ENCODE peak calls at places on chromosomes 13 and 19, in six cellular contexts. Y is upper lobe of left lung, W is fibroblast of pulmonary artery, S is testis, B is brain microvascular endothelial cell, M is colonic mucosa. L is an unnamed sample.

GRCh38 chr13:46176756-46177155 is 5.2 kb downstream of the LCP1 start:
- DNase-seq in Y (peak; percentile 60), W (no peak), S (no peak), B (no peak), M (no peak), L (no peak)

GRCh38 chr13:87259479-87260083 is 411.6 kb upstream of the SLITRK5 start:
- DNase-seq in Y (no peak), W (no peak), S (peak; percentile 28), B (no peak), M (no peak), L (no peak)

GRCh38 chr13:114106991-114107685 is 25.3 kb downstream of the RASA3 start:
- DNase-seq in Y (peak; percentile 19), W (no peak), S (no peak), B (no peak), M (no peak), L (no peak)

GRCh38 chr19:28445826-28446225 is 767.1 kb downstream of the UQCRFS1 start:
- DNase-seq in Y (no peak), W (no peak), S (no peak), B (no peak), M (no peak), L (no peak)

GRCh38 chr13:79745141-79745540 is 264.2 kb downstream of the NDFIP2 start:
- DNase-seq in Y (no peak), W (no peak), S (no peak), B (no peak), M (no peak), L (no peak)

GRCh38 chr13:99677388-99677951 is 176.2 kb downstream of the TM9SF2 start:
- DNase-seq in Y (no peak), W (peak; percentile 2), S (no peak), B (no peak), M (no peak), L (no peak)

GRCh38 chr13:44899967-44900366 is 89.3 kb downstream of the NUFIP1 start:
- DNase-seq in Y (no peak), W (no peak), S (no peak), B (no peak), M (no peak), L (no peak)

GRCh38 chr19:54481326-54481930 is 8.3 kb upstream of the CDC42EP5 start:
- DNase-seq in Y (no peak), W (peak; percentile 63), S (peak; percentile 40), B (no peak), M (peak; percentile 37), L (peak; percentile 67)

GRCh38 chr19:18093439-18094161 is 4.0 kb upstream of the MAST3 start:
- DNase-seq in Y (no peak), W (peak; percentile 33), S (peak; percentile 62), B (peak; percentile 18), M (no peak), L (no peak)

GRCh38 chr19:39179754-39180153 is 17.0 kb upstream of the NCCRP1 start:
- DNase-seq in Y (no peak), W (no peak), S (no peak), B (no peak), M (no peak), L (no peak)
- TF ChIP-seq CTCF in Y (no peak), W (no peak), S (no peak), B (no peak), M (no peak), L (no peak)

DNA sequence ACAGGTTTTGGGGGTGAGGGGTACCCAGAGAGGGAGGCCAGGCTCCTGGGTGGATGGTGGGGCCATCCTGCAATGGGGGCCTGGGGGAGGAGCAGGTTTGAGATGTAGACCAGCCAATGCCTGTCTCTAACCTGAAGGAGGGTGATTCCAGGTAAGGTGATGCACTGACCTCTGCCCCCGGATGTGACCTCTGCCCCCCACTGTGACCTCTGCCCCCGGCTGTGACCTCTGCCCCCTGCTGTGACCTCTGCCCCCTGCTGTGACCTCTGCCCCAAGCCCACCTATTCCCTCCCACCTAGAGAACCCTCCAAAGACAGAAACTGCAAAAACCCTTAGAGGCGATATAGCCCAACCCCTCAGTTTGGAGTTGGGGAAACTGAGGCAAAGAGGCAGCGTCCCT is 10.3 kb upstream of the SPACA4 start:
- DNase-seq in Y (no peak), W (no peak), S (no peak), B (no peak), M (no peak), L (no peak)
- H3K4me3 ChIP-seq in Y (no peak overlapping the region), W (no peak overlapping the region), S (no peak overlapping the region), B (no peak overlapping the region), M (no peak overlapping the region), L (no peak overlapping the region)

GRCh38 chr19:5799247-5800241 is 5.3 kb upstream of the NRTN start:
- DNase-seq in Y (no peak), W (no peak), S (peak; percentile 86), B (no peak), M (peak; percentile 45), L (no peak)

GRCh38 chr19:5795382-5795919 is 4.5 kb upstream of the DUS3L start:
- DNase-seq in Y (no peak), W (no peak), S (no peak), B (no peak), M (no peak), L (no peak)

GRCh38 chr19:5801796-5802616 is 2.9 kb upstream of the NRTN start:
- DNase-seq in Y (no peak), W (peak; percentile 20), S (peak; percentile 58), B (no peak), M (no peak), L (no peak)

GRCh38 chr19:5800361-5801270 is 4.3 kb upstream of the NRTN start:
- DNase-seq in Y (no peak), W (no peak), S (no peak), B (no peak), M (no peak), L (no peak)

GRCh38 chr19:5798244-5798643 is 6.6 kb upstream of the NRTN start:
- DNase-seq in Y (no peak), W (no peak), S (no peak), B (no peak), M (no peak), L (no peak)
- TF ChIP-seq CTCF in Y (no peak), W (no peak), S (no peak), B (no peak), M (no peak), L (no peak)

GRCh38 chr13:28494861-28495585 is at the start of gene FLT1:
- DNase-seq in Y (peak; percentile 45), W (peak; percentile 46), S (peak; percentile 47), B (no peak), M (peak; percentile 22), L (peak; percentile 7)

GRCh38 chr13:28495586-28496564 is 947 bp upstream of the FLT1 start:
- DNase-seq in Y (peak; percentile 67), W (peak; percentile 39), S (no peak), B (no peak), M (no peak), L (no peak)

GRCh38 chr13:28494537-28494860 is 429 bp downstream of the FLT1 start:
- DNase-seq in Y (no peak), W (peak; percentile 37), S (no peak), B (no peak), M (no peak), L (no peak)

GRCh38 chr13:28492527-28493367 is 2.2 kb downstream of the FLT1 start:
- DNase-seq in Y (no peak), W (no peak), S (no peak), B (no peak), M (no peak), L (no peak)

GRCh38 chr13:28493740-28494536 is 990 bp downstream of the FLT1 start:
- DNase-seq in Y (no peak), W (no peak), S (no peak), B (no peak), M (no peak), L (no peak)
- H3K4me3 ChIP-seq in Y (peak overlapping the region; percentile 66), W (peak overlapping the region; percentile 66), S (peak overlapping the region; percentile 59), B (peak overlapping the region; percentile 63), M (peak overlapping the region; percentile 42), L (peak overlapping the region; percentile 54)

L was measured in GM06990.